ENCODE peak calls at places on chromosomes 11 and 22, in seven cellular contexts. C, U, X, O, S, Z and G are unnamed samples.

GRCh38 chr11:59197990-59198389 is 14.7 kb downstream of the MPEG1 start:
- DNase-seq in S (peak; percentile 61), X (no peak), O (peak; percentile 76), C (no peak), Z (no peak), U (no peak), G (peak; percentile 76)

GRCh38 chr11:61193596-61193995 is 9.7 kb upstream of the PGA3 start:
- DNase-seq in O (no peak), U (no peak), X (no peak), Z (no peak), S (no peak), C (peak; percentile 33), G (no peak)

GRCh38 chr11:126378763-126379162 is 23.3 kb downstream of the ST3GAL4 start:
- DNase-seq in X (no peak), Z (no peak), C (no peak), S (no peak), U (no peak), O (peak; percentile 18), G (no peak)

GRCh38 chr22:26709617-26710390 is 52.4 kb downstream of the MIAT start:
- DNase-seq in Z (no peak), C (no peak), X (no peak), S (no peak), U (no peak), O (no peak), G (no peak)

GRCh38 chr11:28701760-28702449 is 593.7 kb downstream of the METTL15 start:
- DNase-seq in Z (no peak), X (no peak), O (no peak), S (peak; percentile 28), U (peak; percentile 46), C (no peak), G (no peak)

GRCh38 chr11:30730011-30730410 is 143.9 kb upstream of the MPPED2 start:
- DNase-seq in S (no peak), Z (no peak), U (no peak), O (no peak), C (no peak), X (no peak), G (no peak)

GRCh38 chr11:65298655-65299179 is 15.9 kb upstream of the CDC42EP2 start:
- DNase-seq in X (no peak), Z (no peak), C (no peak), O (peak; percentile 76), U (peak; percentile 58), S (no peak), G (no peak)

GRCh38 chr11:15663778-15664218 is 549.1 kb downstream of the INSC start:
- DNase-seq in O (no peak), C (peak; percentile 47), S (peak; percentile 15), X (peak; percentile 61), U (no peak), Z (peak; percentile 11), G (no peak)

GRCh38 chr11:109401532-109401931 is 20.5 kb upstream of the C11orf87 start:
- DNase-seq in C (no peak), Z (no peak), S (no peak), U (no peak), X (no peak), O (no peak), G (no peak)

GRCh38 chr22:20546541-20546950 is 39.1 kb downstream of the MED15 start:
- DNase-seq in C (no peak), U (no peak), O (no peak), Z (no peak), S (no peak), X (no peak), G (no peak)

GRCh38 chr11:86115542-86116385 is 46.9 kb upstream of the PICALM start:
- DNase-seq in S (no peak), U (no peak), C (no peak), O (no peak), X (no peak), Z (no peak), G (no peak)

GRCh38 chr11:60831501-60832079 is 10.3 kb upstream of the CCDC86 start:
- DNase-seq in C (no peak), X (no peak), U (no peak), Z (no peak), O (no peak), S (no peak), G (no peak)

GRCh38 chr11:115257286-115258077 is 246.7 kb downstream of the CADM1 start:
- DNase-seq in X (no peak), C (peak; percentile 87), U (no peak), O (no peak), S (no peak), Z (no peak), G (no peak)

GRCh38 chr11:120573756-120574354 is 62.3 kb downstream of the GRIK4 start:
- DNase-seq in X (no peak), U (no peak), S (no peak), Z (no peak), O (no peak), C (no peak), G (no peak)

GRCh38 chr11:44731685-44732411 is 5.1 kb downstream of the TSPAN18 start:
- DNase-seq in O (no peak), C (peak; percentile 60), Z (no peak), U (no peak), S (no peak), X (no peak), G (no peak)

GRCh38 chr11:72038491-72038890 is 39.8 kb downstream of the IL18BP start:
- DNase-seq in O (peak; percentile 67), X (no peak), S (peak; percentile 27), Z (peak; percentile 73), C (no peak), U (peak; percentile 54), G (peak; percentile 51)

GRCh38 chr11:68684385-68685356 is at the start of gene GAL:
- DNase-seq in U (peak; percentile 43), S (no peak), X (no peak), C (peak; percentile 36), O (no peak), Z (no peak), G (no peak)

GRCh38 chr11:75502138-75502537 is 23.6 kb downstream of the GDPD5 start:
- DNase-seq in U (no peak), C (no peak), O (no peak), Z (no peak), X (no peak), S (no peak), G (no peak)

GRCh38 chr22:26558246-26558895 is 31.6 kb downstream of the TPST2 start:
- DNase-seq in U (no peak), S (peak; percentile 66), Z (no peak), X (no peak), O (no peak), C (no peak), G (no peak)

GRCh38 chr11:1858154-1858553 is 5.3 kb downstream of the LSP1 start:
- DNase-seq in U (no peak), Z (no peak), O (no peak), X (no peak), S (no peak), C (no peak), G (no peak)
- H3K27ac ChIP-seq in U (no peak overlapping the region), Z (no peak overlapping the region), O (no peak overlapping the region), X (no peak overlapping the region), S (no peak overlapping the region), C (no peak overlapping the region), G (no peak overlapping the region)

GRCh38 chr11:128501008-128501407 is 86.3 kb downstream of the ETS1 start:
- DNase-seq in S (no peak), O (no peak), Z (no peak), C (no peak), X (no peak), U (no peak), G (no peak)

GRCh38 chr11:128500488-128500887 is 86.9 kb downstream of the ETS1 start:
- DNase-seq in C (no peak), U (no peak), O (no peak), X (no peak), S (no peak), Z (no peak), G (no peak)

GRCh38 chr11:128499613-128500213 is 87.6 kb downstream of the ETS1 start:
- DNase-seq in X (no peak), S (no peak), Z (no peak), O (no peak), C (no peak), U (no peak), G (no peak)

GRCh38 chr11:128497057-128497957 is 90.1 kb downstream of the ETS1 start:
- DNase-seq in U (no peak), C (peak; percentile 29), S (peak; percentile 49), X (no peak), O (no peak), Z (no peak), G (no peak)

DNA sequence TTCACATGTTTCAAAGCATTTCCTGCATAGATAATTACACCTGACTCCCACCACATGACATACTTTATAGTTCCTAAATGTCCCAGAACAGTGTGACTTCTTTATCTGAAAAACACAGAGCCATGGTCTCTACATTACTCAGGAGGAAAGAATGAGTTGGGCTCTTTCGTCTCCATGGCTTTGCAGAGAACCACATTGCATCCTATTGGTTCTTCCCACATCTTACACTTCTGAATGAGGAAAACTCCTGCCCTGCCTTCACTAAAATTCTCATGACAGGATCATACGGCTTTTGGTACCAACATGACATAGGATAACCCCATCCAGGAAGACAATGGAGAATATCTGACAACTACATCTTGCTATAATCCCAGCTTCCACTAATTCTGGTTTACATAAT is 88.5 kb downstream of the ETS1 start:
- DNase-seq in X (no peak), Z (no peak), O (no peak), U (no peak), C (no peak), S (no peak), G (no peak)
- H3K27ac ChIP-seq in X (no peak overlapping the region), Z (peak overlapping the region; percentile 13), O (peak overlapping the region; percentile 97), U (peak overlapping the region; percentile 98), C (no peak overlapping the region), S (no peak overlapping the region), G (no peak overlapping the region)

DNA sequence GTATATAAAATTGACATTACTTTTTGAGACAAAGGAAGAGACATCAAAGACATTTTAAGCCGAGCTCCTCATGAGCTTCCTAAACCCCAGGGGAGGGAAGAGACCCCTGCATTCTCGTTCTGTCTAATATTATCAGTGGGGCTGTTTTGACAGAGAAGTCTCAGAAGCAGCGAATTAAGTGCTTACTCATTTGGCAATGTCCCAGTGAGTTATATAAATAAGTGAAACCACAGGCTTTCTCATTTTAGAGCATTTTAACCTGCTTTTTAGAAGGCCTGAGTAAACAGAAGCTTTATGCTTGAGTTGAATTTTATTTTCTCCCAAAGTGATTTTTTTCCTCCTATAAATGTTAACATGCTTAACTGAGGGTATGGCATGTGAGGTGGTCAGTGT is 23.2 kb upstream of the C1QTNF4 start:
- DNase-seq in Z (no peak), U (no peak), S (no peak), X (no peak), C (no peak), O (no peak), G (no peak)
- H3K27ac ChIP-seq in Z (no peak overlapping the region), U (no peak overlapping the region), S (no peak overlapping the region), X (no peak overlapping the region), C (no peak overlapping the region), O (peak overlapping the region; percentile 15), G (no peak overlapping the region)

DNA sequence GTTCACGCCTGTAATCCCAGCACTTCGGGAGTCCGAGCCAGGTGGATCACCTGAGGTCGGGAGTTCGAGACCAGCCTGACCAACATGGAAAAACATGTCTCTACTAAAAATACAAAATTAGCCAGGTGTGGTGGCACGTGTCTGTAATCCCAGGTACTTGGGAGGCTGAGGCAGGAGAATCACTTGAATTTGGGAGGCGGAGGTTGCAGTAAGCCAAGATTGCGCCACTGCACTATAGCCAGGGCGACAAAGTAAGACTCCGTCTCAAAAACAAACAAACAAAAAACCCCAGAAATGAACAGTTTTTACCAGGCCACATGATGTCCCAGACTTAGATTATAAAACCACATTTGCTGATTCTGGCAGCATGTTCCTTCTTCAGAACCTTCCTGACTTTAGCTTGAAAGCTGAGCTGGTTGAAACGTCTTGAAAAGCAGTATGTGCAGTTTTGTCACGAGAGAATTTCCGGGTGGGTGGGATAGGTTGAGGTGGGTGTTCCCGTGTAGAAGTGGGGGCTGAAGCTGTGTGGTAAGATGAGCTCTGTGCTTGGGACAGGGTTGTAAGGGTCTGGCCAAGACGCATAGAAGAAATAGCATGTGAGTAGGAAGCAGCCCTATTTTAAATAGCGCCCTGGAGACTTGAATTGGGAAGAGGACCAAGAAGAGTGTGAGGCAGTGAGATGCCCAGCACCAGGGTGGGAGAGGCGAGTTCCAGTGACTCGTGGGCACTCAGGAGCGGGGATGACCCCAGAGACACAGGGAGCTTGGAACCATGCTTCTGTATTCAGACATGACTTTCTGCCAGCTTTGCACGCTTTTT is 7.5 kb downstream of the AP2A2 start:
- DNase-seq in C (no peak), O (no peak), Z (no peak), X (no peak), S (no peak), U (no peak), G (no peak)
- H3K27ac ChIP-seq in C (no peak overlapping the region), O (peak overlapping the region; percentile 54), Z (no peak overlapping the region), X (no peak overlapping the region), S (no peak overlapping the region), U (peak overlapping the region; percentile 17), G (no peak overlapping the region)